ENCODE peak calls at places on chromosomes 4 and X, in ten cellular contexts. Q, A, T, J, D, O, C, F, M and R are unnamed samples. For H3K4me1 and H3K36me3, the result is how much of the 10 kb centered on the place peaks cover.

GRCh38 chr4:189083769-189084168 is 856.9 kb upstream of the FRG1 start:
- DNase-seq in Q (no peak), A (no peak), T (no peak), J (no peak), D (no peak), O (no peak), C (no peak), F (no peak), M (no peak), R (no peak)

GRCh38 chr4:173538148-173538902 is 8.3 kb upstream of the HAND2 start:
- DNase-seq in Q (no peak), A (no peak), T (peak), J (no peak), D (peak), O (peak), C (peak), F (no peak), M (no peak), R (no peak)

GRCh38 chrX:19811807-19812604 is 75.4 kb downstream of the SH3KBP1 start:
- DNase-seq in Q (no peak), A (no peak), T (no peak), J (no peak), D (no peak), O (no peak), C (peak), F (no peak), M (no peak), R (peak)

GRCh38 chr4:16142598-16143295 is 58.9 kb upstream of the PROM1 start:
- DNase-seq in Q (no peak), A (no peak), T (no peak), J (no peak), D (no peak), O (no peak), C (no peak), F (no peak), M (no peak), R (no peak)

GRCh38 chr4:137267024-137267423 is 265.3 kb downstream of the PCDH18 start:
- DNase-seq in Q (no peak), A (no peak), T (no peak), J (no peak), D (no peak), O (no peak), C (peak), F (no peak), M (no peak), R (no peak)

GRCh38 chr4:39698424-39699009 is 581 bp downstream of the UBE2K start:
- DNase-seq in Q (peak), A (peak), T (peak), J (peak), D (peak), O (peak), C (peak), F (no peak), M (peak), R (peak)

GRCh38 chr4:163164110-163164509 is 2.6 kb downstream of the NAF1 start:
- DNase-seq in Q (no peak), A (no peak), T (no peak), J (no peak), D (no peak), O (no peak), C (no peak), F (no peak), M (no peak), R (no peak)

GRCh38 chr4:21113496-21114213 is 413.4 kb downstream of the PACRGL start:
- DNase-seq in Q (no peak), A (no peak), T (no peak), J (no peak), D (no peak), O (no peak), C (peak), F (no peak), M (peak), R (no peak)

GRCh38 chr4:159002950-159003349 is 99.9 kb upstream of the RAPGEF2 start:
- DNase-seq in Q (no peak), A (no peak), T (no peak), J (no peak), D (no peak), O (no peak), C (peak), F (no peak), M (peak), R (no peak)

GRCh38 chr4:172155838-172156345 is 342.7 kb downstream of the GALNTL6 start:
- DNase-seq in Q (no peak), A (no peak), T (no peak), J (no peak), D (no peak), O (no peak), C (no peak), F (no peak), M (no peak), R (no peak)

GRCh38 chr4:139528377-139529005 is 27.5 kb downstream of the SETD7 start:
- DNase-seq in Q (peak), A (peak), T (no peak), J (no peak), D (peak), O (no peak), C (peak), F (no peak), M (no peak), R (no peak)

GRCh38 chr4:148015058-148015457 is 283.2 kb downstream of the ARHGAP10 start:
- DNase-seq in Q (no peak), A (no peak), T (no peak), J (no peak), D (no peak), O (no peak), C (peak), F (no peak), M (peak), R (no peak)

GRCh38 chrX:130111220-130111934 is 1.1 kb upstream of the ELF4 start:
- DNase-seq in Q (no peak), A (no peak), T (no peak), J (no peak), D (no peak), O (no peak), C (no peak), F (peak), M (no peak), R (no peak)

GRCh38 chr4:112927544-112927943 is 121.9 kb upstream of the ANK2 start:
- DNase-seq in Q (no peak), A (no peak), T (no peak), J (no peak), D (no peak), O (no peak), C (peak), F (no peak), M (no peak), R (no peak)

GRCh38 chrX:2492536-2493218 is 8.1 kb downstream of the DHRSX start:
- DNase-seq in Q (no peak), A (no peak), T (no peak), J (no peak), D (no peak), O (no peak), C (no peak), F (no peak), M (no peak), R (no peak)

GRCh38 chr4:23937173-23937572 is 47.3 kb upstream of the PPARGC1A start:
- DNase-seq in Q (no peak), A (no peak), T (no peak), J (no peak), D (no peak), O (no peak), C (peak), F (no peak), M (no peak), R (no peak)

GRCh38 chr4:56680266-56680665 is 830 bp downstream of the HOPX start:
- DNase-seq in Q (peak), A (peak), T (no peak), J (no peak), D (no peak), O (no peak), C (no peak), F (no peak), M (no peak), R (no peak)

GRCh38 chr4:1708581-1708980 is 3.5 kb downstream of the SLBP start:
- DNase-seq in Q (no peak), A (no peak), T (no peak), J (no peak), D (no peak), O (no peak), C (no peak), F (no peak), M (no peak), R (no peak)

GRCh38 chr4:40299704-40300336 is 35.3 kb upstream of the CHRNA9 start:
- DNase-seq in Q (no peak), A (no peak), T (no peak), J (no peak), D (no peak), O (no peak), C (no peak), F (peak), M (no peak), R (no peak)

GRCh38 chrX:68238568-68238967 is 194.7 kb downstream of the OPHN1 start:
- DNase-seq in Q (no peak), A (no peak), T (no peak), J (no peak), D (no peak), O (no peak), C (no peak), F (peak), M (no peak), R (no peak)

GRCh38 chr4:38925492-38926418 is 58.1 kb downstream of the FAM114A1 start:
- DNase-seq in Q (no peak), A (no peak), T (no peak), J (no peak), D (no peak), O (no peak), C (no peak), F (no peak), M (no peak), R (no peak)

GRCh38 chr4:25144870-25145481 is 15.3 kb downstream of the SEPSECS start:
- DNase-seq in Q (no peak), A (no peak), T (no peak), J (no peak), D (no peak), O (no peak), C (peak), F (peak), M (peak), R (no peak)

GRCh38 chr4:130814896-130815295 is 1718.9 kb downstream of the C4orf33 start:
- DNase-seq in Q (no peak), A (no peak), T (no peak), J (no peak), D (no peak), O (no peak), C (no peak), F (no peak), M (no peak), R (no peak)

GRCh38 chr4:41927761-41928499 is 7.3 kb upstream of the TMEM33 start:
- DNase-seq in Q (no peak), A (no peak), T (no peak), J (no peak), D (no peak), O (no peak), C (no peak), F (peak), M (no peak), R (no peak)

DNA sequence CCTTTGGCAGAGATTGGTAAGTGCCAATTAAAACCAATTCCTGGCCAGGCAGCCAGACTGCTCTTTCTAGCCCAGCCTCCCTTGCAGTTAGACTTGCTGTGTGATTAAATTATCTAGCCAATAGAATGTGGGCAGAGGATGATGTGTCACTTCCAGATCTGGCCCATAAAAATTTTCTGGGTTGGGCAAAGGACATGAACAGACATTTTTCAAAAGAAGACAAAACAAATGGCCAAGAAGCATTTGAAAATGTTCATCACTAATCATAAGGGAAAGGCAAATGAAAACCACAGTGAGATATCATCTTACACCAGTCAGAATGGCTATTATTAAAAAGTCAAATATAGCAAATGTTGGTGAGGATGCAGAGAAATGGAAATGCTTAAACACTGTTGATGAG is 71.4 kb upstream of the STIM2 start:
- DNase-seq in Q (no peak), A (no peak), T (no peak), J (no peak), D (no peak), O (no peak), C (no peak), F (no peak), M (no peak), R (no peak)
- H3K27ac ChIP-seq in Q (no peak), A (no peak), T (no peak), J (no peak), D (no peak), O (no peak), C (no peak), F (peak), M (no peak), R (no peak)

DNA sequence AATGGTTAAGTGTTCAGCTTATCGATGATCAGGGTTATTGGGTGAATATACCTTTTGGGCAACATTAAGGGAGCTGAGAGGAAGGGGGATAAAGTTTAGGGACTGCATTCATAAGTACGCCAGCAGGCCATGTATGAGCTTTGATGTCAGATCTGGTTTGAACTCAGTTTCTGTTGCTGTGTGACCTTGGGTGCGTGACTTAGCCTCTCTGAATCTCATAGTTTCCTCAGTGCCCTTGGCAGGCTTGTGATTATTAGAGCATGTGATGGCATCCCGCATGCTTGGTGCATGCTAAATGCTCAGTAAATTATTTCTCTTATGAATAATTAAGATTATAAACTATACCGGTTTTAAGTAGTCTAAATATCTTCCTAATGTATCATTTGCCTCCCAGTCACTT is 3.7 kb downstream of the TBC1D14 start:
- DNase-seq in Q (no peak), A (no peak), T (no peak), J (no peak), D (no peak), O (no peak), C (no peak), F (no peak), M (no peak), R (no peak)
- H3K4me1 ChIP-seq in Q (half or more), A (under half), T (half or more), J (half or more), D (half or more), O (under half), C (under half), F (under half), M (under half), R (under half)

GRCh38 chr4:76224193-76224592 is 10.6 kb upstream of the SCARB2 start:
- DNase-seq in Q (no peak), A (no peak), T (no peak), J (no peak), D (no peak), O (no peak), C (no peak), F (no peak), M (no peak), R (no peak)

GRCh38 chr4:76226418-76226817 is 12.8 kb upstream of the SCARB2 start:
- DNase-seq in Q (no peak), A (no peak), T (no peak), J (no peak), D (no peak), O (no peak), C (no peak), F (no peak), M (no peak), R (no peak)
- H3K36me3 ChIP-seq in Q (under half), A (under half), T (under half), J (under half), D (under half), O (under half), C (under half), F (under half), M (under half), R (under half)

DNA sequence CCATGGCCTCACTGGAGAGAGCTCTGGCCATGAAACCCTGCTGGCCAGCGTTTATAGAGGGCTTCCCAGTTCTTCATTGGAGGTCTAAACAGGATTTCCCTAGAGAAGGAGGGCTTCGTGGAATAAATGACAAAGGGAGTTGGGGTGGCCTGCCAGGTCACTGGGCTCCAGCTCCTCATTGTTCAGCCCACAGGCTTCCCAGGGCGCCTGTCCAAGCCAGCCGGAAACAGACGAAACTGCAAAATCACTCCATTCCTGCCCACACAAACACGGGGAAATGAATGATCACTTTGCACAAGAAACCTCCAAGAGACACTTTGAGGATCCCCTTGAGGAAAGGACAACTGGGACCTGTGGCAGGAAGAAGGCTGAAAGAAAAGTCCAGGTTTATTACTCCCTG is 189.7 kb downstream of the TSPAN5 start:
- DNase-seq in Q (no peak), A (no peak), T (no peak), J (no peak), D (peak), O (no peak), C (peak), F (no peak), M (peak), R (peak)
- H3K27ac ChIP-seq in Q (no peak), A (no peak), T (no peak), J (no peak), D (no peak), O (no peak), C (no peak), F (no peak), M (peak), R (peak)

GRCh38 chr4:99651811-99652545 is 5.7 kb downstream of the C4orf54 start:
- DNase-seq in Q (no peak), A (no peak), T (peak), J (peak), D (no peak), O (no peak), C (no peak), F (no peak), M (no peak), R (no peak)

GRCh38 chr4:99648321-99648720 is 9.3 kb downstream of the C4orf54 start:
- DNase-seq in Q (no peak), A (no peak), T (no peak), J (no peak), D (no peak), O (no peak), C (no peak), F (no peak), M (no peak), R (no peak)

GRCh38 chr4:99649778-99650177 is 7.8 kb downstream of the C4orf54 start:
- DNase-seq in Q (no peak), A (no peak), T (peak), J (no peak), D (no peak), O (no peak), C (no peak), F (no peak), M (no peak), R (no peak)

GRCh38 chr4:99651370-99651769 is 6.3 kb downstream of the C4orf54 start:
- DNase-seq in Q (no peak), A (no peak), T (peak), J (no peak), D (no peak), O (no peak), C (no peak), F (no peak), M (no peak), R (no peak)

DNA sequence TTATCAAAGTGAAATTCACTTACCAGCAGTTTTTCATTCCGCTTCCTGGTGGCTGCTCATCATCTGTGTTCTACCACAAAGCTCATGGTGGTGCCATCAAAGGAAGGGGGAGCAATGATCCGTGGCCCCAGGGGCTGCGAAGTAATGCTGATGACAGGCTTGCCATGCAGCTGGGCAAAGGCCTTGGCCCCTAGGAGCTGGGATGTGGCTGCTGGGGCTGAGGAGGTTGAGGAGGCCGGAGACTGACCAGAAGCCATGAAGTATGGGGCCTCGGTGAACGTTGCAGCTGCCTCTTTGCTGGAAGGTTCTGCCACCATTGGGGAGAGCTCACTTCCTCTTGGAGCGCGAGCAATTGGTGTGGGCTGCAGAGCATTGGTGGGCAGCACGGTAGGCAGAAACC is 8.4 kb downstream of the C4orf54 start:
- DNase-seq in Q (no peak), A (no peak), T (no peak), J (no peak), D (no peak), O (no peak), C (no peak), F (peak), M (no peak), R (no peak)
- H3K4me1 ChIP-seq in Q (under half), A (under half), T (under half), J (under half), D (under half), O (under half), C (under half), F (half or more), M (under half), R (under half)

DNA sequence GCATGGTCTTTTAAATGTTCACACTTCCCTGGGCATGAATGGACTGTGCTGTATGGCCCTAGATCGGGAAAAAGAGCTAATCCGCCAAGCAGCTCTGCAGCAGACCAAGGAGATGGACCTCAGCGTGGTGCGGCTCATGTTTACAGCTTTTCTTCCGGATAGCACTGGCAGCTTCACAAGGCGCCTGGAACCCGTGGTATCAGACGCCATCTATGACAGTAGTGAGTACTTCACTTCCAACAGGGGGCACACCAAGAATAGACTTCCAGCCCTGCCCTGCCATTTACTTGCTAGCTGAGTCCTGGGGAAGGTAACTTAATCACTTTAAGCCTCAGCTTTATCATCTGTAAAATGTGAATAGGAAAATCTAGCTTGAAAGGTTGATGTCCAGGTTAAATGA is 77.7 kb downstream of the NFKB1 start:
- DNase-seq in Q (no peak), A (no peak), T (no peak), J (no peak), D (no peak), O (no peak), C (no peak), F (peak), M (no peak), R (no peak)
- H3K36me3 ChIP-seq in Q (under half), A (under half), T (under half), J (half or more), D (half or more), O (under half), C (under half), F (under half), M (under half), R (half or more)